ENCODE peak calls at places on chromosomes 7 and 10, in ten cellular contexts. R is AG09309, C is fibroblast of the conjunctiva, O is NCI-H1417, H is GM23248, S is GM10248, N is IMR-90, K is endothelial cell, Q is hippocampal formation, E is DMS 273 treated with DMSO at 0.1 percent for 48 hours. Z is an unnamed sample.
A peak's percentile ranks its signal among the peaks of the same experiment; 100 is the strongest.

GRCh38 chr10:109067051-109067450 is 856.3 kb downstream of the XPNPEP1 start:
- DNase-seq in R (no peak), C (no peak), O (no peak), H (no peak), S (no peak), N (no peak), K (no peak), Q (no peak), E (no peak), Z (no peak)

GRCh38 chr7:20218261-20218660 is 1.1 kb upstream of the MACC1 start:
- DNase-seq in R (no peak), C (no peak), O (no peak), H (no peak), S (no peak), N (no peak), K (no peak), Q (no peak), E (no peak), Z (no peak)

GRCh38 chr10:35202050-35202449 is 75.4 kb downstream of the CREM start:
- DNase-seq in R (no peak), C (no peak), O (no peak), H (no peak), S (no peak), N (no peak), K (no peak), Q (no peak), E (no peak), Z (no peak)

GRCh38 chr7:5700391-5700985 is 81.0 kb downstream of the RNF216 start:
- DNase-seq in R (no peak), C (no peak), O (no peak), H (no peak), S (no peak), N (no peak), K (no peak), Q (no peak), E (no peak), Z (no peak)

GRCh38 chr10:113132651-113133088 is 182.6 kb downstream of the TCF7L2 start:
- DNase-seq in R (no peak), C (no peak), O (no peak), H (peak; percentile 65), S (no peak), N (peak; percentile 32), K (peak; percentile 23), Q (no peak), E (no peak), Z (no peak)

GRCh38 chr10:26743091-26743490 is 45.6 kb downstream of the PDSS1 start:
- DNase-seq in R (no peak), C (no peak), O (no peak), H (peak; percentile 80), S (no peak), N (peak; percentile 32), K (no peak), Q (no peak), E (no peak), Z (no peak)

GRCh38 chr10:109282510-109282909 is 640.8 kb downstream of the XPNPEP1 start:
- DNase-seq in R (no peak), C (peak; percentile 35), O (no peak), H (peak; percentile 83), S (no peak), N (peak; percentile 89), K (no peak), Q (no peak), E (no peak), Z (peak; percentile 25)

GRCh38 chr10:60594476-60595051 is 183.7 kb upstream of the CDK1 start:
- DNase-seq in R (peak; percentile 5), C (no peak), O (no peak), H (peak; percentile 57), S (no peak), N (peak; percentile 31), K (no peak), Q (no peak), E (no peak), Z (no peak)

GRCh38 chr10:42768581-42769152 is 13.9 kb upstream of the BMS1 start:
- DNase-seq in R (no peak), C (no peak), O (no peak), H (no peak), S (no peak), N (no peak), K (no peak), Q (no peak), E (no peak), Z (no peak)

GRCh38 chr10:12484945-12485805 is 135.8 kb downstream of the CAMK1D start:
- DNase-seq in R (no peak), C (no peak), O (peak; percentile 58), H (no peak), S (peak; percentile 80), N (no peak), K (no peak), Q (no peak), E (no peak), Z (no peak)

Z was measured in HFF-Myc.